ENCODE peak calls at places on chromosomes 1 and 21, in ten cellular contexts. Y is ovary, W is lower leg skin, D is K562, Z is IMR-90, R is HepG2, J is tibial nerve, N is right lobe of liver, T is A549, O is esophagus squamous epithelium. H is an unnamed sample.

GRCh38 chr1:12052997-12053686 is 10.0 kb upstream of the TNFRSF8 start:
- DNase-seq in Y (peak), W (no peak), D (no peak), Z (no peak), R (no peak), J (no peak), N (no peak), T (no peak), O (no peak), H (peak)

GRCh38 chr1:41749992-41750745 is 168.6 kb downstream of the HIVEP3 start:
- DNase-seq in Y (no peak), W (no peak), D (no peak), Z (no peak), R (no peak), J (no peak), N (no peak), T (no peak), O (no peak), H (no peak)

GRCh38 chr1:94039871-94040569 is 80.9 kb downstream of the ABCA4 start:
- DNase-seq in Y (no peak), W (peak), D (no peak), Z (no peak), R (no peak), J (no peak), N (no peak), T (no peak), O (no peak), H (no peak)

GRCh38 chr1:91763252-91763651 is 122.7 kb downstream of the TGFBR3 start:
- DNase-seq in Y (no peak), W (no peak), D (no peak), Z (peak), R (no peak), J (no peak), N (no peak), T (no peak), O (no peak), H (no peak)

GRCh38 chr1:6041432-6042062 is 4.1 kb upstream of the KCNAB2 start:
- DNase-seq in Y (peak), W (no peak), D (peak), Z (no peak), R (no peak), J (no peak), N (no peak), T (peak), O (no peak), H (peak)

GRCh38 chr1:215905493-215906095 is 338.5 kb downstream of the KCTD3 start:
- DNase-seq in Y (no peak), W (no peak), D (no peak), Z (peak), R (no peak), J (no peak), N (no peak), T (no peak), O (no peak), H (no peak)

GRCh38 chr1:12231276-12231595 is 1.4 kb downstream of the VPS13D start:
- DNase-seq in Y (no peak), W (no peak), D (no peak), Z (no peak), R (no peak), J (no peak), N (no peak), T (no peak), O (no peak), H (no peak)

GRCh38 chr1:10634428-10635384 is 160.0 kb downstream of the PEX14 start:
- DNase-seq in Y (no peak), W (no peak), D (no peak), Z (no peak), R (no peak), J (no peak), N (no peak), T (no peak), O (no peak), H (no peak)

GRCh38 chr1:31871703-31872102 is 55.9 kb upstream of the SPOCD1 start:
- DNase-seq in Y (no peak), W (no peak), D (no peak), Z (no peak), R (peak), J (no peak), N (no peak), T (no peak), O (no peak), H (no peak)
- TF ChIP-seq POLR2A in Y (no peak), W (no peak), D (no peak), Z (no peak), R (no peak), J (no peak), N (no peak), T (no peak), O (no peak), H (no peak)

DNA sequence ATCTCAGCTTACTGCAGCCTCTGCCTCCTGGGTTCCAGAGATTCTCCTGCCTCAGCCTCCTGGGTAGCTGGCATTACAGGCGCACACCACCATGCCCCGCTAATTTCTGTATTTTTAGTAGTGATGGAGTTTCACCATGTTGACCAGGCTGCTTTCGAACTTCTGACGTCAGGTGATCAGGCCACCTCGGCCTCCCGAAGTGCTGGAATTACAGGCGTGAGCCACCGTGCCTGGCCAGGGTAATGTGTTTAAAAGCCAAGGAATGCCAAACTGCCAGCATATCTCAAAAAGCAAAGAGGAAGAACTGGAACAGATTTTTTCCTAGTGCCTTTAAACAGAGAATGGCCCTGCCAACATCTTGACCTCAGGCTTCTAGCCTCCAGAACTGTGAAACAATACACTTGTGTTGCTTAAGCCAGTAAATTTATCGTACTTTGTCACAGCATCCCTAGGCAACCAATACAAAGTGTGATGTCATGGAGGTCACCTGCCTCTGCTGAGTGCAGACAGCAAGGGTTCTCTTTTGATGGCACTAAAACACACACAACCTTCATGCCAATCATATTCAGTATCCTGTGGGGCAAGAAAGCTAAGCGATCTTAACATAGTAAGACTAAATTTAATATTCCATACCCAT is 858.3 kb upstream of the TMPRSS15 start:
- DNase-seq in Y (no peak), W (no peak), D (no peak), Z (no peak), R (no peak), J (no peak), N (no peak), T (no peak), O (no peak), H (peak)
- TF ChIP-seq CTCF in Y (no peak), W (no peak), D (no peak), Z (no peak), R (no peak), J (no peak), N (no peak), T (no peak), O (no peak), H (no peak)

DNA sequence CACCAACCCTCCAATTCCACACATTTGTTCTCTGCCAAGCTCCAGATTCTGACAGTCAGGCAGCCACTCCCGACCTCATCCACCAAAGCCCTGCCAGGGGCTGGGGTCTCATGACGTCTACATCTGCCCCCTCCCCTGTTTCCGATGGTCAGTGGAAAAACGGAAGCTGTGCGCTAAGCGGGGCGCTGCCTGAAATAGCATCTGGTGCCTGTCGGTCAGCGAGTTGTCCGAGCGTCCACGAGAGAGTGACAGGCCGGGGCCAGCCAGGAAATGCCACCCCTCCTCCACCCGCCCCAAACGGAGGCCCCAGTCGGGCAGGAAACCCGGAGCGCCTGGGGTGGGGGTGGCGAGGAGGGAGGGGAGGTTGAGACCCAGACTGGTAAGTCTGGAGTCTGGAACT is 3.3 kb upstream of the TAL1 start:
- DNase-seq in Y (no peak), W (no peak), D (no peak), Z (no peak), R (no peak), J (no peak), N (no peak), T (no peak), O (no peak), H (peak)
- TF ChIP-seq POLR2A in Y (no peak), W (no peak), D (no peak), Z (no peak), R (no peak), J (no peak), N (no peak), T (no peak), O (no peak), H (no peak)

GRCh38 chr1:217522280-217522679 is 108.6 kb downstream of the GPATCH2 start:
- DNase-seq in Y (no peak), W (no peak), D (no peak), Z (no peak), R (no peak), J (no peak), N (no peak), T (peak), O (no peak), H (no peak)
- TF ChIP-seq CTCF in Y (no peak), W (no peak), D (no peak), Z (no peak), R (no peak), J (no peak), N (no peak), T (no peak), O (no peak), H (no peak)

H was measured in upper lobe of left lung.